ENCODE peak calls at places on chromosomes 13 and 19, in eight cellular contexts. One of them, this sample, is unnamed.

GRCh38 chr19:3769494-3769893 is 2.5 kb downstream of the RAX2 start:
- ATAC-seq in activated CD8-positive, alpha-beta memory T cell treated with anti-CD3 and anti-CD28 coated beads, Interleukin-2, amount 10 ng/mL, durations not matched to agents 7 days and 5 days: no peak
- ATAC-seq in sciatic nerve: no peak
- ATAC-seq in left cardiac atrium: no peak
- ATAC-seq in T-helper 17 cell: peak
- ATAC-seq in Right ventricle myocardium superior: no peak
- ATAC-seq in stimulated activated naive CD8-positive, alpha-beta T cell treated with anti-CD3 and anti-CD28 coated beads, Interleukin-15, Interleukin-2, amounts not matched to agents 100 U/mL and 50 U/mL, for 24 hours: no peak
- ATAC-seq in effector memory CD8-positive, alpha-beta T cell: no peak
- ATAC-seq in this sample: no peak

GRCh38 chr13:43132911-43133310 is 109.5 kb downstream of the DNAJC15 start:
- ATAC-seq in T-helper 17 cell: no peak
- ATAC-seq in sciatic nerve: no peak
- ATAC-seq in activated CD8-positive, alpha-beta memory T cell treated with anti-CD3 and anti-CD28 coated beads, Interleukin-2, amount 10 ng/mL, durations not matched to agents 7 days and 5 days: no peak
- ATAC-seq in effector memory CD8-positive, alpha-beta T cell: no peak
- ATAC-seq in Right ventricle myocardium superior: no peak
- ATAC-seq in stimulated activated naive CD8-positive, alpha-beta T cell treated with anti-CD3 and anti-CD28 coated beads, Interleukin-15, Interleukin-2, amounts not matched to agents 100 U/mL and 50 U/mL, for 24 hours: no peak
- ATAC-seq in left cardiac atrium: no peak
- ATAC-seq in this sample: no peak

GRCh38 chr19:37778613-37779138 is 710 bp downstream of the ZNF573 start:
- ATAC-seq in left cardiac atrium: no peak
- ATAC-seq in sciatic nerve: no peak
- ATAC-seq in T-helper 17 cell: no peak
- ATAC-seq in Right ventricle myocardium superior: peak
- ATAC-seq in activated CD8-positive, alpha-beta memory T cell treated with anti-CD3 and anti-CD28 coated beads, Interleukin-2, amount 10 ng/mL, durations not matched to agents 7 days and 5 days: no peak
- ATAC-seq in stimulated activated naive CD8-positive, alpha-beta T cell treated with anti-CD3 and anti-CD28 coated beads, Interleukin-15, Interleukin-2, amounts not matched to agents 100 U/mL and 50 U/mL, for 24 hours: no peak
- ATAC-seq in effector memory CD8-positive, alpha-beta T cell: no peak
- ATAC-seq in this sample: no peak

GRCh38 chr19:33226550-33227241 is 1.0 kb upstream of the SLC7A10 start:
- ATAC-seq in Right ventricle myocardium superior: peak
- ATAC-seq in effector memory CD8-positive, alpha-beta T cell: peak
- ATAC-seq in left cardiac atrium: peak
- ATAC-seq in activated CD8-positive, alpha-beta memory T cell treated with anti-CD3 and anti-CD28 coated beads, Interleukin-2, amount 10 ng/mL, durations not matched to agents 7 days and 5 days: no peak
- ATAC-seq in sciatic nerve: peak
- ATAC-seq in stimulated activated naive CD8-positive, alpha-beta T cell treated with anti-CD3 and anti-CD28 coated beads, Interleukin-15, Interleukin-2, amounts not matched to agents 100 U/mL and 50 U/mL, for 24 hours: no peak
- ATAC-seq in T-helper 17 cell: peak
- ATAC-seq in this sample: no peak

GRCh38 chr19:40612831-40613668 is 11.9 kb downstream of the LTBP4 start:
- ATAC-seq in effector memory CD8-positive, alpha-beta T cell: no peak
- ATAC-seq in left cardiac atrium: no peak
- ATAC-seq in sciatic nerve: peak
- ATAC-seq in Right ventricle myocardium superior: no peak
- ATAC-seq in T-helper 17 cell: no peak
- ATAC-seq in stimulated activated naive CD8-positive, alpha-beta T cell treated with anti-CD3 and anti-CD28 coated beads, Interleukin-15, Interleukin-2, amounts not matched to agents 100 U/mL and 50 U/mL, for 24 hours: no peak
- ATAC-seq in activated CD8-positive, alpha-beta memory T cell treated with anti-CD3 and anti-CD28 coated beads, Interleukin-2, amount 10 ng/mL, durations not matched to agents 7 days and 5 days: peak
- ATAC-seq in this sample: no peak

GRCh38 chr13:95485045-95485517 is 67.4 kb upstream of the CLDN10 start:
- ATAC-seq in effector memory CD8-positive, alpha-beta T cell: no peak
- ATAC-seq in T-helper 17 cell: no peak
- ATAC-seq in stimulated activated naive CD8-positive, alpha-beta T cell treated with anti-CD3 and anti-CD28 coated beads, Interleukin-15, Interleukin-2, amounts not matched to agents 100 U/mL and 50 U/mL, for 24 hours: no peak
- ATAC-seq in activated CD8-positive, alpha-beta memory T cell treated with anti-CD3 and anti-CD28 coated beads, Interleukin-2, amount 10 ng/mL, durations not matched to agents 7 days and 5 days: no peak
- ATAC-seq in Right ventricle myocardium superior: peak
- ATAC-seq in left cardiac atrium: peak
- ATAC-seq in sciatic nerve: no peak
- ATAC-seq in this sample: peak

GRCh38 chr13:41145136-41145908 is 12.7 kb upstream of the KBTBD6 start:
- ATAC-seq in sciatic nerve: no peak
- ATAC-seq in T-helper 17 cell: no peak
- ATAC-seq in stimulated activated naive CD8-positive, alpha-beta T cell treated with anti-CD3 and anti-CD28 coated beads, Interleukin-15, Interleukin-2, amounts not matched to agents 100 U/mL and 50 U/mL, for 24 hours: no peak
- ATAC-seq in activated CD8-positive, alpha-beta memory T cell treated with anti-CD3 and anti-CD28 coated beads, Interleukin-2, amount 10 ng/mL, durations not matched to agents 7 days and 5 days: no peak
- ATAC-seq in Right ventricle myocardium superior: no peak
- ATAC-seq in left cardiac atrium: no peak
- ATAC-seq in effector memory CD8-positive, alpha-beta T cell: no peak
- ATAC-seq in this sample: no peak

GRCh38 chr19:7247160-7247559 is 47.1 kb downstream of the INSR start:
- ATAC-seq in T-helper 17 cell: no peak
- ATAC-seq in activated CD8-positive, alpha-beta memory T cell treated with anti-CD3 and anti-CD28 coated beads, Interleukin-2, amount 10 ng/mL, durations not matched to agents 7 days and 5 days: no peak
- ATAC-seq in sciatic nerve: no peak
- ATAC-seq in stimulated activated naive CD8-positive, alpha-beta T cell treated with anti-CD3 and anti-CD28 coated beads, Interleukin-15, Interleukin-2, amounts not matched to agents 100 U/mL and 50 U/mL, for 24 hours: no peak
- ATAC-seq in left cardiac atrium: no peak
- ATAC-seq in Right ventricle myocardium superior: no peak
- ATAC-seq in effector memory CD8-positive, alpha-beta T cell: no peak
- ATAC-seq in this sample: no peak